ENCODE peak calls at places on chromosomes 4 and X, in six cellular contexts. P, A, Y, K, V and J are unnamed samples. For H3K9me3, the result is how much of the 10 kb centered on the place peaks cover.

GRCh38 chr4:7770675-7771050 is 169.0 kb downstream of the AFAP1 start:
- DNase-seq in V (no peak), K (no peak), P (no peak), A (no peak), Y (no peak), J (no peak)

GRCh38 chr4:41655177-41655576 is 93.3 kb downstream of the PHOX2B start:
- DNase-seq in P (no peak), Y (no peak), A (no peak), K (no peak), V (no peak), J (no peak)

GRCh38 chr4:4685810-4686209 is 144.0 kb upstream of the STX18 start:
- DNase-seq in A (no peak), Y (peak), V (no peak), P (no peak), K (no peak), J (no peak)

GRCh38 chr4:5710065-5710961 is 688 bp upstream of the EVC start:
- DNase-seq in Y (peak), P (peak), V (no peak), K (no peak), A (no peak), J (peak)

GRCh38 chrX:257681-258289 is 23.4 kb upstream of the PLCXD1 start:
- DNase-seq in P (no peak), A (no peak), Y (no peak), K (no peak), V (no peak), J (no peak)

GRCh38 chr4:125849869-125850268 is 535.1 kb downstream of the FAT4 start:
- DNase-seq in V (no peak), A (no peak), P (no peak), K (no peak), Y (peak), J (peak)

GRCh38 chr4:47615385-47615784 is 130.3 kb downstream of the ATP10D start:
- DNase-seq in A (no peak), P (no peak), V (no peak), K (no peak), Y (peak), J (no peak)

GRCh38 chr4:1808396-1808795 is 15.3 kb downstream of the FGFR3 start:
- DNase-seq in V (no peak), K (no peak), P (no peak), Y (no peak), A (no peak), J (no peak)

GRCh38 chr4:180057198-180057821 is 2185.9 kb upstream of the TENM3 start:
- DNase-seq in A (no peak), V (no peak), P (peak), K (no peak), Y (no peak), J (peak)

GRCh38 chrX:107758231-107758766 is 17.3 kb downstream of the TSC22D3 start:
- DNase-seq in P (no peak), K (no peak), A (no peak), Y (no peak), V (no peak), J (no peak)

GRCh38 chrX:148632444-148632843 is 132.0 kb downstream of the AFF2 start:
- DNase-seq in V (no peak), Y (no peak), P (no peak), K (no peak), A (no peak), J (no peak)

GRCh38 chr4:78707268-78707667 is 68.9 kb upstream of the BMP2K start:
- DNase-seq in Y (no peak), P (no peak), K (no peak), A (no peak), V (no peak), J (no peak)

GRCh38 chr4:18608910-18609525 is 587.5 kb upstream of the LCORL start:
- DNase-seq in A (no peak), V (no peak), Y (no peak), K (no peak), P (no peak), J (no peak)

GRCh38 chr4:2832309-2832980 is 11.2 kb upstream of the ADD1 start:
- DNase-seq in P (no peak), Y (no peak), K (peak), A (peak), V (no peak), J (no peak)

GRCh38 chr4:146370841-146371240 is 150.9 kb downstream of the SLC10A7 start:
- DNase-seq in K (no peak), A (no peak), V (no peak), Y (peak), P (no peak), J (peak)

GRCh38 chrX:31213941-31214340 is 142.1 kb upstream of the FTHL17 start:
- DNase-seq in Y (peak), V (no peak), K (no peak), P (no peak), A (no peak), J (peak)

GRCh38 chrX:15142084-15142715 is 127.7 kb downstream of the ASB9 start:
- DNase-seq in V (no peak), P (no peak), Y (peak), A (no peak), K (no peak), J (no peak)

GRCh38 chrX:26286836-26287235 is 70.9 kb downstream of the MAGEB5 start:
- DNase-seq in K (no peak), Y (no peak), A (no peak), P (no peak), V (no peak), J (no peak)

GRCh38 chr4:142348489-142349076 is 497.5 kb downstream of the INPP4B start:
- DNase-seq in P (no peak), K (no peak), V (no peak), A (no peak), Y (no peak), J (no peak)

GRCh38 chrX:259692-260355 is 21.4 kb upstream of the PLCXD1 start:
- DNase-seq in A (no peak), K (no peak), V (no peak), Y (no peak), P (peak), J (no peak)

GRCh38 chr4:185359767-185360446 is 35.8 kb downstream of the LRP2BP start:
- DNase-seq in K (no peak), P (no peak), V (no peak), Y (peak), A (peak), J (no peak)

GRCh38 chr4:18882468-18882867 is 860.9 kb upstream of the LCORL start:
- DNase-seq in V (no peak), P (no peak), A (no peak), Y (peak), K (no peak), J (peak)

GRCh38 chr4:51885371-51885770 is 42.4 kb downstream of the DCUN1D4 start:
- DNase-seq in K (no peak), V (no peak), Y (peak), A (no peak), P (peak), J (peak)

GRCh38 chrX:119763175-119763574 is 4.8 kb downstream of the SOWAHD start:
- DNase-seq in V (no peak), Y (peak), K (no peak), A (no peak), P (no peak), J (no peak)

GRCh38 chrX:119948381-119948780 is 4.8 kb upstream of the NKAP start:
- DNase-seq in P (no peak), Y (no peak), A (no peak), K (no peak), V (no peak), J (no peak)

GRCh38 chr4:74534121-74534520 is 89.2 kb downstream of the AREG start:
- DNase-seq in V (no peak), A (no peak), Y (no peak), K (no peak), P (no peak), J (no peak)

GRCh38 chrX:71466979-71467523 is 65.9 kb upstream of the OGT start:
- DNase-seq in V (no peak), Y (no peak), P (no peak), K (no peak), A (no peak), J (no peak)

GRCh38 chrX:38304010-38304409 is 23.3 kb downstream of the RPGR start:
- DNase-seq in Y (peak), K (no peak), P (no peak), A (no peak), V (no peak), J (peak)

GRCh38 chr4:75497133-75497532 is 17.1 kb downstream of the RCHY1 start:
- DNase-seq in K (no peak), Y (peak), A (no peak), P (no peak), V (no peak), J (no peak)

GRCh38 chrX:25659317-25659716 is 478.8 kb upstream of the MAGEB18 start:
- DNase-seq in P (no peak), A (no peak), K (no peak), Y (no peak), V (no peak), J (no peak)

GRCh38 chr4:146335763-146336412 is 121.5 kb downstream of the REELD1 start:
- DNase-seq in K (no peak), Y (no peak), P (no peak), A (no peak), V (no peak), J (no peak)

GRCh38 chr4:83370640-83370906 is 35.9 kb upstream of the HPSE start:
- DNase-seq in K (no peak), V (no peak), A (no peak), Y (no peak), P (no peak), J (no peak)
- H3K27ac ChIP-seq in K (no peak), V (no peak), A (no peak), Y (no peak), P (no peak), J (no peak)

DNA sequence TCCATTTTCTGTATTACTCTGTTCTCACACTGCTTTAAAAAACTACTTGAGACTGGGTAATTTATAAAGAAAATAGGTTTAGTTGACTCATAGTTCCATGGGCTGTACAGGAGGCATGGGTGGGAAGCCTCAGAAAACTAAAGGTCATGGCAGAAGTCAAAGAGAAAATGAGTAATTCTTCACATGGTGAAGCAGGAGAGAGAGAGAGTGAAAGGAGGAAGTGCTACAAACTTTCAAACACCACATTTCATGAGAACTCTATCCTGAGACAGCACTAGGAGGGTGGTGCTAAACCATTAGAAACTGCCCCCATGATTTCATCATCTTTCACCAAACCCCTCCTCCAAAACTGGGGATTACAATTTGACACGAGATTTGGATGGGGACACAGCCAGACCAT is 108.0 kb upstream of the PBDC1 start:
- DNase-seq in Y (no peak), A (no peak), K (no peak), V (no peak), P (no peak), J (no peak)
- H3K9me3 ChIP-seq in Y (under half), A (under half), K (under half), V (under half), P (under half), J (under half)

GRCh38 chr4:38820329-38821061 is 15.9 kb upstream of the TLR1 start:
- DNase-seq in V (no peak), K (no peak), Y (no peak), A (no peak), P (no peak), J (no peak)
- H3K27ac ChIP-seq in V (no peak), K (no peak), Y (no peak), A (no peak), P (no peak), J (no peak)

GRCh38 chr4:384311-385010 is 46.8 kb downstream of the ZNF141 start:
- DNase-seq in A (no peak), P (no peak), K (no peak), V (no peak), Y (no peak), J (no peak)
- H3K9me3 ChIP-seq in A (half or more), P (under half), K (half or more), V (half or more), Y (under half), J (under half)

DNA sequence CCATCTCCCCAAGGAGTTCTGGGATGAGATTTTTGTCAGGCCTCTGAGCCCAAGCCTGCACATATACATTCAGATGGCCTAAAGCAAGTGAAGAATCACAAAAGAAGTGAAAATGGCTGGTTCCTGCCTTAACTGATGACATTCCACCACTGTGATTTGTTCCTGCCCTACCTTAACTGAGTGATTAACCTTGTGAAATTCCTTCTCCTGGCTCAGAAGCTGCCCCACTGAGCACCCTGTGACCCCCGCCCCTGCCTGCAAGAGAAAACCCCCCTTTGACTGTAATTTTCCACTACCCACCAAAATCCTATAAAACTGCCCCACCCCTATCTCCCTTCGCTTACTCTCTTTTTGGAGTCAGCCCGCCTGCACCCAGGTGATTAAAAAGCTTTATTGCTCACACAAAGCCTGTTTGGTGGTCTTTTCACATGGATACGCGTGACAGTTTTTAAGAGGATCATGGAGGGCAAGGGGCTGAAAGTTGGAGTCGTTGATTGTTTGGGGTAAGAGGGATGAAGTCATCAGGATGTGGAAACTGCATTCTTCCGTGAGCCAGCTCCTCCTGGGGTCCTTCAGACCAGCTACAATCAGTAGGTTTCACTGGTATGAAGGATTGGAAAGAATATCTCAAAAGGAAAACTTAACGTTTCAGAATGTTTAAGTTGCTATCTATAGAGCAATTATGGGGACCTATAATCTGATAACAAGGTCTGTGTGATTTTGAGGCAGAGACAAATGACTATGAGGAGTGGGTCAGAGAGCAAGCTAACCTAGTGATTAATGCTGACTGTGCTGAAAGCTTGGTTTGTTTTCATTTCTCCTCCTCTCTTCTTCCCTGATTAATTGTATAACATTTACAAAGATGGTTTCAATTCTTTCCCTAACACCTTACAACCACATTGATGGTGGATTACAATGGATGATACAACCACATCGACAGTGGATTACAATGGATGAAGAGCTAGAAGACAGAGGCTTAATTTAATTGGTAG is 28.6 kb upstream of the MAGEA11 start:
- DNase-seq in V (no peak), A (no peak), K (no peak), P (no peak), Y (no peak), J (no peak)
- H3K27ac ChIP-seq in V (no peak), A (no peak), K (no peak), P (no peak), Y (no peak), J (no peak)

DNA sequence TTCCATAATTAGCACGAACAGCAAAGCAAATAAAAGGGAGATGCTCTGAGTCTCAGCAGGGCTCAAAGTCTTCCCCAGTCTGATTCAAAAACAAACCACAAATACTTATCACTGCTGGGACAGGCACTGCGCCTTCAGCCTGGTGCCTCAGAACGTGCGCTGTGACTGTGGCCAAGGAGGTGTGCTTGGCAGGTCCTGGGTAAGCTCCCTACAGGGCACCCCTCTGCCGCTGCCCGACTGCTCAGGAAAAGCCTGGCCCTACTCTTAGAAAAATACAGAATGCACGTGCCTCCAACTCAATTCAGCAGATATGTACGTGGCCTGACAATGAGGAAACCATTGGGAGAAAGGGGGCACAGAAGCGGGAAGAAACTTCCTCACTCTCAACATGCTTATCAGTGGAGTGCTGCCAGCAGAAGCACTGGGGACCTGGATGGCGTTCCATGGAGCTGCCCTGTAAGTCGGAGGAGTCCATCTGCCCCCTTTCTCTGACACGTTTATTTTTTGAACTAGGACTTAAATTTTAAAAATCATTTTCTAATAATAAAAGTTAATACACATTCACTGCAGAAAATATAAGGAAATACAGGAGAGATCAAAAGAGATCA is 86.8 kb downstream of the GATB start:
- DNase-seq in K (no peak), A (no peak), V (no peak), Y (no peak), P (no peak), J (no peak)
- H3K9me3 ChIP-seq in K (under half), A (under half), V (under half), Y (under half), P (under half), J (under half)